ENCODE peak calls at places on chromosomes 11 and 22, in six cellular contexts. One of them, this sample, is unnamed.

GRCh38 chr22:49026476-49027121 is 801.1 kb downstream of the BRD1 start:
- DNase-seq in neural crest cell: no peak
- DNase-seq in activated CD4-positive, alpha-beta T cell treated with anti-CD3 and anti-CD28 coated beads for 4 hours: no peak
- DNase-seq in BJ: no peak
- DNase-seq in effector CD8-positive, alpha-beta T cell: no peak
- DNase-seq in bronchial epithelial cell: no peak
- DNase-seq in this sample: no peak

GRCh38 chr11:62388999-62389398 is 29.8 kb upstream of the SCGB1A1 start:
- DNase-seq in neural crest cell: no peak
- DNase-seq in activated CD4-positive, alpha-beta T cell treated with anti-CD3 and anti-CD28 coated beads for 4 hours: no peak
- DNase-seq in BJ: no peak
- DNase-seq in effector CD8-positive, alpha-beta T cell: no peak
- DNase-seq in bronchial epithelial cell: no peak
- DNase-seq in this sample: no peak

GRCh38 chr11:94376841-94377240 is 24.4 kb downstream of the GPR83 start:
- DNase-seq in neural crest cell: no peak
- DNase-seq in activated CD4-positive, alpha-beta T cell treated with anti-CD3 and anti-CD28 coated beads for 4 hours: no peak
- DNase-seq in BJ: no peak
- DNase-seq in effector CD8-positive, alpha-beta T cell: no peak
- DNase-seq in bronchial epithelial cell: peak; percentile 22
- DNase-seq in this sample: no peak

GRCh38 chr11:100920571-100920970 is 209.0 kb downstream of the PGR start:
- DNase-seq in neural crest cell: no peak
- DNase-seq in activated CD4-positive, alpha-beta T cell treated with anti-CD3 and anti-CD28 coated beads for 4 hours: no peak
- DNase-seq in BJ: no peak
- DNase-seq in effector CD8-positive, alpha-beta T cell: no peak
- DNase-seq in bronchial epithelial cell: peak; percentile 13
- DNase-seq in this sample: no peak

GRCh38 chr11:75568616-75569219 is 6.7 kb downstream of the SERPINH1 start:
- DNase-seq in neural crest cell: no peak
- DNase-seq in activated CD4-positive, alpha-beta T cell treated with anti-CD3 and anti-CD28 coated beads for 4 hours: no peak
- DNase-seq in BJ: no peak
- DNase-seq in effector CD8-positive, alpha-beta T cell: no peak
- DNase-seq in bronchial epithelial cell: no peak
- DNase-seq in this sample: no peak

GRCh38 chr22:50678651-50679521 is 6.3 kb downstream of the SHANK3 start:
- DNase-seq in neural crest cell: no peak
- DNase-seq in activated CD4-positive, alpha-beta T cell treated with anti-CD3 and anti-CD28 coated beads for 4 hours: no peak
- DNase-seq in BJ: no peak
- DNase-seq in effector CD8-positive, alpha-beta T cell: no peak
- DNase-seq in bronchial epithelial cell: no peak
- DNase-seq in this sample: no peak

GRCh38 chr11:106137061-106137460 is 59.6 kb downstream of the AASDHPPT start:
- DNase-seq in neural crest cell: no peak
- DNase-seq in activated CD4-positive, alpha-beta T cell treated with anti-CD3 and anti-CD28 coated beads for 4 hours: no peak
- DNase-seq in BJ: no peak
- DNase-seq in effector CD8-positive, alpha-beta T cell: no peak
- DNase-seq in bronchial epithelial cell: peak; percentile 52
- DNase-seq in this sample: no peak

GRCh38 chr11:65491614-65492386 is 7.0 kb upstream of the MALAT1 start:
- DNase-seq in neural crest cell: no peak
- DNase-seq in activated CD4-positive, alpha-beta T cell treated with anti-CD3 and anti-CD28 coated beads for 4 hours: no peak
- DNase-seq in BJ: peak; percentile 89
- DNase-seq in effector CD8-positive, alpha-beta T cell: no peak
- DNase-seq in bronchial epithelial cell: peak; percentile 83
- DNase-seq in this sample: peak; percentile 99

GRCh38 chr11:91857194-91857593 is 367.4 kb upstream of the FAT3 start:
- DNase-seq in neural crest cell: no peak
- DNase-seq in activated CD4-positive, alpha-beta T cell treated with anti-CD3 and anti-CD28 coated beads for 4 hours: no peak
- DNase-seq in BJ: no peak
- DNase-seq in effector CD8-positive, alpha-beta T cell: no peak
- DNase-seq in bronchial epithelial cell: peak; percentile 52
- DNase-seq in this sample: no peak

GRCh38 chr11:76047231-76047630 is 159.1 kb downstream of the WNT11 start:
- DNase-seq in neural crest cell: no peak
- DNase-seq in activated CD4-positive, alpha-beta T cell treated with anti-CD3 and anti-CD28 coated beads for 4 hours: no peak
- DNase-seq in BJ: no peak
- DNase-seq in effector CD8-positive, alpha-beta T cell: no peak
- DNase-seq in bronchial epithelial cell: no peak
- DNase-seq in this sample: peak; percentile 10

GRCh38 chr11:77959434-77959833 is 35.0 kb downstream of the INTS4 start:
- DNase-seq in neural crest cell: no peak
- DNase-seq in activated CD4-positive, alpha-beta T cell treated with anti-CD3 and anti-CD28 coated beads for 4 hours: no peak
- DNase-seq in BJ: no peak
- DNase-seq in effector CD8-positive, alpha-beta T cell: no peak
- DNase-seq in bronchial epithelial cell: peak; percentile 3
- DNase-seq in this sample: peak; percentile 74

GRCh38 chr22:26161746-26162145 is 7.5 kb upstream of the SEZ6L start:
- DNase-seq in neural crest cell: no peak
- DNase-seq in activated CD4-positive, alpha-beta T cell treated with anti-CD3 and anti-CD28 coated beads for 4 hours: no peak
- DNase-seq in BJ: no peak
- DNase-seq in effector CD8-positive, alpha-beta T cell: no peak
- DNase-seq in bronchial epithelial cell: no peak
- DNase-seq in this sample: no peak

GRCh38 chr11:88131764-88132470 is 43.3 kb downstream of the RAB38 start:
- DNase-seq in neural crest cell: no peak
- DNase-seq in activated CD4-positive, alpha-beta T cell treated with anti-CD3 and anti-CD28 coated beads for 4 hours: no peak
- DNase-seq in BJ: no peak
- DNase-seq in effector CD8-positive, alpha-beta T cell: no peak
- DNase-seq in bronchial epithelial cell: no peak
- DNase-seq in this sample: no peak

GRCh38 chr11:68667511-68668253 is 16.7 kb upstream of the GAL start:
- DNase-seq in neural crest cell: no peak
- DNase-seq in activated CD4-positive, alpha-beta T cell treated with anti-CD3 and anti-CD28 coated beads for 4 hours: no peak
- DNase-seq in BJ: no peak
- DNase-seq in effector CD8-positive, alpha-beta T cell: no peak
- DNase-seq in bronchial epithelial cell: no peak
- DNase-seq in this sample: no peak

GRCh38 chr11:109783017-109783416 is 310.2 kb upstream of the ZC3H12C start:
- DNase-seq in neural crest cell: no peak
- DNase-seq in activated CD4-positive, alpha-beta T cell treated with anti-CD3 and anti-CD28 coated beads for 4 hours: no peak
- DNase-seq in BJ: no peak
- DNase-seq in effector CD8-positive, alpha-beta T cell: no peak
- DNase-seq in bronchial epithelial cell: no peak
- DNase-seq in this sample: no peak

GRCh38 chr11:107651672-107652071 is 60.2 kb downstream of the SLN start:
- DNase-seq in neural crest cell: no peak
- DNase-seq in activated CD4-positive, alpha-beta T cell treated with anti-CD3 and anti-CD28 coated beads for 4 hours: no peak
- DNase-seq in BJ: no peak
- DNase-seq in effector CD8-positive, alpha-beta T cell: no peak
- DNase-seq in bronchial epithelial cell: no peak
- DNase-seq in this sample: no peak

GRCh38 chr11:15006139-15006759 is 34.1 kb upstream of the CALCA start:
- DNase-seq in neural crest cell: no peak
- DNase-seq in activated CD4-positive, alpha-beta T cell treated with anti-CD3 and anti-CD28 coated beads for 4 hours: no peak
- DNase-seq in BJ: no peak
- DNase-seq in effector CD8-positive, alpha-beta T cell: no peak
- DNase-seq in bronchial epithelial cell: peak; percentile 66
- DNase-seq in this sample: peak; percentile 67

GRCh38 chr11:7518811-7519562 is 5.2 kb downstream of the PPFIBP2 start:
- DNase-seq in neural crest cell: no peak
- DNase-seq in activated CD4-positive, alpha-beta T cell treated with anti-CD3 and anti-CD28 coated beads for 4 hours: no peak
- DNase-seq in BJ: no peak
- DNase-seq in effector CD8-positive, alpha-beta T cell: no peak
- DNase-seq in bronchial epithelial cell: no peak
- DNase-seq in this sample: no peak

GRCh38 chr11:2759228-2760195 is 59.7 kb upstream of the KCNQ1OT1 start:
- DNase-seq in neural crest cell: no peak
- DNase-seq in activated CD4-positive, alpha-beta T cell treated with anti-CD3 and anti-CD28 coated beads for 4 hours: no peak
- DNase-seq in BJ: no peak
- DNase-seq in effector CD8-positive, alpha-beta T cell: no peak
- DNase-seq in bronchial epithelial cell: no peak
- DNase-seq in this sample: no peak

GRCh38 chr22:20624161-20624616 is 116.8 kb downstream of the MED15 start:
- DNase-seq in neural crest cell: no peak
- DNase-seq in activated CD4-positive, alpha-beta T cell treated with anti-CD3 and anti-CD28 coated beads for 4 hours: no peak
- DNase-seq in BJ: no peak
- DNase-seq in effector CD8-positive, alpha-beta T cell: no peak
- DNase-seq in bronchial epithelial cell: peak; percentile 10
- DNase-seq in this sample: peak; percentile 4

GRCh38 chr11:116773203-116774112 is 671 bp upstream of the BUD13 start:
- DNase-seq in neural crest cell: peak; percentile 60
- DNase-seq in activated CD4-positive, alpha-beta T cell treated with anti-CD3 and anti-CD28 coated beads for 4 hours: no peak
- DNase-seq in BJ: no peak
- DNase-seq in effector CD8-positive, alpha-beta T cell: no peak
- DNase-seq in bronchial epithelial cell: peak; percentile 47
- DNase-seq in this sample: peak; percentile 45

GRCh38 chr11:46176421-46176820 is 55.2 kb upstream of the PHF21A start:
- DNase-seq in neural crest cell: no peak
- DNase-seq in activated CD4-positive, alpha-beta T cell treated with anti-CD3 and anti-CD28 coated beads for 4 hours: no peak
- DNase-seq in BJ: no peak
- DNase-seq in effector CD8-positive, alpha-beta T cell: no peak
- DNase-seq in bronchial epithelial cell: peak; percentile 47
- DNase-seq in this sample: no peak

GRCh38 chr11:94638902-94639373 is 71.8 kb downstream of the PIWIL4 start:
- DNase-seq in neural crest cell: no peak
- DNase-seq in activated CD4-positive, alpha-beta T cell treated with anti-CD3 and anti-CD28 coated beads for 4 hours: no peak
- DNase-seq in BJ: peak; percentile 25
- DNase-seq in effector CD8-positive, alpha-beta T cell: no peak
- DNase-seq in bronchial epithelial cell: peak; percentile 39
- DNase-seq in this sample: peak; percentile 61

GRCh38 chr11:1473011-1473628 is 13.5 kb downstream of the MOB2 start:
- DNase-seq in neural crest cell: no peak
- DNase-seq in activated CD4-positive, alpha-beta T cell treated with anti-CD3 and anti-CD28 coated beads for 4 hours: no peak
- DNase-seq in BJ: no peak
- DNase-seq in effector CD8-positive, alpha-beta T cell: no peak
- DNase-seq in bronchial epithelial cell: no peak
- DNase-seq in this sample: no peak

GRCh38 chr11:79439893-79440450 is 858 bp downstream of the TENM4 start:
- DNase-seq in neural crest cell: peak; percentile 42
- DNase-seq in activated CD4-positive, alpha-beta T cell treated with anti-CD3 and anti-CD28 coated beads for 4 hours: no peak
- DNase-seq in BJ: no peak
- DNase-seq in effector CD8-positive, alpha-beta T cell: no peak
- DNase-seq in bronchial epithelial cell: no peak
- DNase-seq in this sample: no peak

GRCh38 chr11:113855803-113856202 is 19.6 kb downstream of the USP28 start:
- DNase-seq in neural crest cell: no peak
- DNase-seq in activated CD4-positive, alpha-beta T cell treated with anti-CD3 and anti-CD28 coated beads for 4 hours: no peak
- DNase-seq in BJ: no peak
- DNase-seq in effector CD8-positive, alpha-beta T cell: no peak
- DNase-seq in bronchial epithelial cell: no peak
- DNase-seq in this sample: no peak

GRCh38 chr22:23692598-23693291 is 1.9 kb downstream of the RGL4 start:
- DNase-seq in neural crest cell: no peak
- DNase-seq in activated CD4-positive, alpha-beta T cell treated with anti-CD3 and anti-CD28 coated beads for 4 hours: no peak
- DNase-seq in BJ: no peak
- DNase-seq in effector CD8-positive, alpha-beta T cell: no peak
- DNase-seq in bronchial epithelial cell: no peak
- DNase-seq in this sample: no peak

GRCh38 chr11:58594826-58595225 is 16.0 kb downstream of the ZFP91 start:
- DNase-seq in neural crest cell: no peak
- DNase-seq in activated CD4-positive, alpha-beta T cell treated with anti-CD3 and anti-CD28 coated beads for 4 hours: no peak
- DNase-seq in BJ: no peak
- DNase-seq in effector CD8-positive, alpha-beta T cell: no peak
- DNase-seq in bronchial epithelial cell: no peak
- DNase-seq in this sample: no peak

GRCh38 chr11:36271794-36272409 is 17.3 kb downstream of the COMMD9 start:
- DNase-seq in neural crest cell: no peak
- DNase-seq in activated CD4-positive, alpha-beta T cell treated with anti-CD3 and anti-CD28 coated beads for 4 hours: no peak
- DNase-seq in BJ: no peak
- DNase-seq in effector CD8-positive, alpha-beta T cell: no peak
- DNase-seq in bronchial epithelial cell: no peak
- DNase-seq in this sample: no peak

GRCh38 chr22:31956360-31956759 is 12.0 kb downstream of the YWHAH start:
- DNase-seq in neural crest cell: no peak
- DNase-seq in activated CD4-positive, alpha-beta T cell treated with anti-CD3 and anti-CD28 coated beads for 4 hours: peak; percentile 24
- DNase-seq in BJ: no peak
- DNase-seq in effector CD8-positive, alpha-beta T cell: no peak
- DNase-seq in bronchial epithelial cell: no peak
- DNase-seq in this sample: no peak